ENCODE peak calls at places on chromosomes 1 and 21, in six cellular contexts. E, I, C, N, G and L are unnamed samples.

GRCh38 chr1:35524106-35524505 is 33.1 kb downstream of the KIAA0319L start:
- DNase-seq in E (no peak), I (no peak), G (no peak), N (no peak), C (no peak), L (no peak)

GRCh38 chr1:184563308-184563707 is 176.5 kb downstream of the C1orf21 start:
- DNase-seq in E (no peak), N (no peak), C (peak; percentile 20), G (no peak), I (peak; percentile 7), L (no peak)

GRCh38 chr1:180901221-180901990 is 11.3 kb upstream of the KIAA1614 start:
- DNase-seq in N (no peak), E (no peak), G (no peak), C (no peak), I (no peak), L (no peak)

GRCh38 chr1:106755682-106756406 is 300.6 kb upstream of the PRMT6 start:
- DNase-seq in G (no peak), C (no peak), N (no peak), E (no peak), I (no peak), L (peak; percentile 54)

GRCh38 chr1:233439721-233440120 is 112.2 kb downstream of the MAP3K21 start:
- DNase-seq in E (no peak), G (no peak), N (no peak), I (no peak), C (no peak), L (no peak)

GRCh38 chr1:242005866-242006565 is 7.1 kb upstream of the MAP1LC3C start:
- DNase-seq in I (no peak), G (no peak), N (no peak), C (no peak), E (no peak), L (no peak)

GRCh38 chr21:32698971-32699693 is 28.7 kb downstream of the SYNJ1 start:
- DNase-seq in G (no peak), E (no peak), N (no peak), I (no peak), C (no peak), L (no peak)

GRCh38 chr21:31728191-31728590 is 3.7 kb downstream of the SCAF4 start:
- DNase-seq in C (no peak), G (no peak), I (no peak), E (no peak), N (no peak), L (no peak)

GRCh38 chr1:39656416-39656815 is 15.5 kb downstream of the NT5C1A start:
- DNase-seq in G (no peak), C (no peak), N (no peak), I (no peak), E (no peak), L (no peak)